ENCODE peak calls at places on chromosomes 1 and 21, in eight cellular contexts. N is caudate nucleus, Q is BE2C, D is AG08396, F is body of pancreas, Y is mammary epithelial cell, G is foreskin melanocyte, U is ACHN. S is an unnamed sample.

GRCh38 chr1:101187287-101187686 is 49.5 kb upstream of the S1PR1 start:
- DNase-seq in N (no peak), Q (no peak), D (peak), F (no peak), Y (no peak), G (no peak), U (no peak), S (no peak)

GRCh38 chr21:43859747-43860214 is 5.2 kb upstream of the AGPAT3 start:
- DNase-seq in N (no peak), Q (no peak), D (no peak), F (no peak), Y (no peak), G (no peak), U (no peak), S (no peak)

GRCh38 chr1:245177071-245177900 is 22.5 kb downstream of the KIF26B start:
- DNase-seq in N (no peak), Q (peak), D (no peak), F (no peak), Y (no peak), G (no peak), U (peak), S (no peak)

GRCh38 chr1:159946242-159947187 is 1.1 kb upstream of the IGSF9 start:
- DNase-seq in N (no peak), Q (no peak), D (no peak), F (no peak), Y (no peak), G (no peak), U (no peak), S (no peak)

GRCh38 chr1:246492611-246493245 is 14.4 kb downstream of the SMYD3 start:
- DNase-seq in N (peak), Q (peak), D (peak), F (peak), Y (peak), G (peak), U (peak), S (peak)

GRCh38 chr1:109242387-109242786 is 7.0 kb upstream of the CELSR2 start:
- DNase-seq in N (no peak), Q (no peak), D (peak), F (no peak), Y (no peak), G (no peak), U (no peak), S (no peak)

GRCh38 chr1:5525597-5526384 is 466.4 kb downstream of the NPHP4 start:
- DNase-seq in N (no peak), Q (no peak), D (no peak), F (no peak), Y (no peak), G (no peak), U (no peak), S (no peak)

GRCh38 chr1:43801203-43801602 is 93.9 kb downstream of the ST3GAL3 start:
- DNase-seq in N (no peak), Q (no peak), D (no peak), F (no peak), Y (peak), G (no peak), U (no peak), S (no peak)

GRCh38 chr1:202283379-202283844 is 58.3 kb downstream of the UBE2T start:
- DNase-seq in N (no peak), Q (peak), D (peak), F (no peak), Y (peak), G (peak), U (peak), S (no peak)

GRCh38 chr1:95002657-95003432 is 69.9 kb downstream of the ALG14 start:
- DNase-seq in N (no peak), Q (peak), D (no peak), F (no peak), Y (no peak), G (peak), U (no peak), S (no peak)

GRCh38 chr1:220391426-220391825 is 119.2 kb upstream of the RAB3GAP2 start:
- DNase-seq in N (no peak), Q (no peak), D (no peak), F (no peak), Y (peak), G (no peak), U (no peak), S (no peak)

GRCh38 chr1:50836117-50836516 is 124.0 kb downstream of the FAF1 start:
- DNase-seq in N (no peak), Q (no peak), D (no peak), F (no peak), Y (no peak), G (no peak), U (no peak), S (no peak)

GRCh38 chr1:237179511-237179910 is 137.5 kb downstream of the RYR2 start:
- DNase-seq in N (no peak), Q (no peak), D (no peak), F (no peak), Y (no peak), G (no peak), U (no peak), S (no peak)

GRCh38 chr1:109252893-109253802 is 3.8 kb downstream of the CELSR2 start:
- DNase-seq in N (peak), Q (peak), D (peak), F (no peak), Y (no peak), G (peak), U (peak), S (no peak)

GRCh38 chr1:200890818-200891773 is 3.6 kb upstream of the INAVA start:
- DNase-seq in N (no peak), Q (peak), D (peak), F (peak), Y (peak), G (peak), U (peak), S (peak)

GRCh38 chr1:222028151-222028550 is 286.3 kb upstream of the DUSP10 start:
- DNase-seq in N (no peak), Q (no peak), D (no peak), F (no peak), Y (no peak), G (no peak), U (no peak), S (no peak)

GRCh38 chr1:201502511-201502857 is 4.4 kb downstream of the CSRP1 start:
- DNase-seq in N (no peak), Q (no peak), D (peak), F (no peak), Y (no peak), G (no peak), U (no peak), S (no peak)

GRCh38 chr1:77631302-77631701 is 51.2 kb downstream of the ZZZ3 start:
- DNase-seq in N (no peak), Q (no peak), D (no peak), F (no peak), Y (no peak), G (no peak), U (no peak), S (no peak)

GRCh38 chr1:174497461-174497860 is 49.7 kb downstream of the GPR52 start:
- DNase-seq in N (peak), Q (no peak), D (no peak), F (no peak), Y (no peak), G (peak), U (no peak), S (no peak)

GRCh38 chr1:186899577-186899976 is 70.8 kb downstream of the PLA2G4A start:
- DNase-seq in N (no peak), Q (no peak), D (no peak), F (no peak), Y (no peak), G (no peak), U (no peak), S (no peak)

GRCh38 chr1:67957026-67957425 is 93.4 kb downstream of the DIRAS3 start:
- DNase-seq in N (no peak), Q (peak), D (no peak), F (no peak), Y (no peak), G (no peak), U (no peak), S (no peak)

GRCh38 chr1:223081181-223081994 is 61.7 kb downstream of the TLR5 start:
- DNase-seq in N (peak), Q (peak), D (peak), F (peak), Y (peak), G (peak), U (peak), S (peak)

GRCh38 chr1:154199563-154199879 is 6.6 kb downstream of the CFAP141 start:
- DNase-seq in N (no peak), Q (no peak), D (no peak), F (no peak), Y (no peak), G (no peak), U (peak), S (no peak)

GRCh38 chr1:53274026-53274425 is 35.7 kb upstream of the MAGOH start:
- DNase-seq in N (no peak), Q (no peak), D (no peak), F (no peak), Y (no peak), G (no peak), U (no peak), S (no peak)

GRCh38 chr21:36709030-36709867 is 10.3 kb downstream of the SIM2 start:
- DNase-seq in N (no peak), Q (no peak), D (no peak), F (no peak), Y (no peak), G (no peak), U (no peak), S (no peak)

GRCh38 chr1:90835661-90836344 is 118.7 kb upstream of the BARHL2 start:
- DNase-seq in N (no peak), Q (no peak), D (no peak), F (no peak), Y (no peak), G (no peak), U (no peak), S (peak)

GRCh38 chr21:41183575-41183974 is 15.6 kb downstream of the BACE2 start:
- DNase-seq in N (no peak), Q (no peak), D (no peak), F (no peak), Y (no peak), G (peak), U (no peak), S (no peak)

GRCh38 chr1:53462769-53463501 is 3.7 kb downstream of the DMRTB1 start:
- DNase-seq in N (no peak), Q (peak), D (no peak), F (no peak), Y (no peak), G (no peak), U (no peak), S (no peak)

GRCh38 chr21:27954806-27955205 is 987.9 kb upstream of the ADAMTS5 start:
- DNase-seq in N (no peak), Q (no peak), D (peak), F (no peak), Y (no peak), G (peak), U (no peak), S (no peak)

GRCh38 chr1:23756676-23757075 is 13.4 kb downstream of the ELOA start:
- DNase-seq in N (no peak), Q (no peak), D (peak), F (no peak), Y (peak), G (peak), U (peak), S (no peak)

GRCh38 chr1:32892368-32893197 is 6.3 kb downstream of the HPCA start:
- DNase-seq in N (peak), Q (peak), D (peak), F (no peak), Y (no peak), G (no peak), U (peak), S (peak)

GRCh38 chr1:198212126-198212525 is 55.3 kb downstream of the NEK7 start:
- DNase-seq in N (no peak), Q (no peak), D (no peak), F (no peak), Y (no peak), G (no peak), U (no peak), S (no peak)

GRCh38 chr1:172497230-172497629 is 35.7 kb upstream of the SUCO start:
- DNase-seq in N (no peak), Q (peak), D (peak), F (no peak), Y (peak), G (peak), U (no peak), S (peak)

GRCh38 chr1:162878000-162878596 is 17.1 kb upstream of the CCDC190 start:
- DNase-seq in N (peak), Q (peak), D (peak), F (peak), Y (peak), G (peak), U (peak), S (peak)

GRCh38 chr1:151989131-151989868 is 4.4 kb downstream of the S100A10 start:
- DNase-seq in N (no peak), Q (no peak), D (peak), F (no peak), Y (peak), G (no peak), U (peak), S (no peak)